ENCODE peak calls at places on chromosomes 3 and 15, in six cellular contexts. I is PC-3, Z is Karpas-422, P is SK-N-SH, B is GM23338, F is HCT116. E is an unnamed sample. For H3K4me1 and H3K9me2, the result is how much of the 10 kb centered on the place peaks cover.

GRCh38 chr3:155211940-155212339 is 81.5 kb downstream of the STRIT1 start:
- DNase-seq in I (peak), P (no peak), Z (no peak), F (no peak), B (no peak), E (no peak)

GRCh38 chr3:38805765-38806386 is 10.1 kb downstream of the SCN10A start:
- DNase-seq in Z (peak), I (peak), P (no peak), F (peak), B (peak), E (peak)

GRCh38 chr3:9211155-9211950 is 38.1 kb downstream of the SRGAP3 start:
- DNase-seq in P (peak), Z (no peak), I (peak), F (no peak), B (no peak), E (peak)

GRCh38 chr3:52110502-52110901 is 43.7 kb downstream of the POC1A start:
- DNase-seq in I (no peak), P (no peak), Z (no peak), F (no peak), B (no peak), E (no peak)

GRCh38 chr15:100043069-100043641 is 298.6 kb downstream of the ADAMTS17 start:
- DNase-seq in F (peak), B (no peak), P (no peak), Z (no peak), I (peak), E (peak)

GRCh38 chr3:47280519-47280918 is 2.1 kb downstream of the KIF9 start:
- DNase-seq in B (no peak), I (no peak), Z (no peak), F (no peak), P (no peak), E (no peak)

GRCh38 chr3:184815046-184815930 is 3.3 kb downstream of the VPS8 start:
- DNase-seq in P (no peak), Z (no peak), F (no peak), I (peak), B (no peak), E (peak)

GRCh38 chr3:130849111-130849552 is 44.8 kb upstream of the ATP2C1 start:
- DNase-seq in P (no peak), F (no peak), Z (no peak), I (no peak), B (no peak), E (no peak)

GRCh38 chr15:39153058-39153457 is 427.8 kb upstream of the THBS1 start:
- DNase-seq in I (peak), Z (no peak), F (no peak), P (no peak), B (no peak), E (no peak)

GRCh38 chr3:109903100-109903499 is 565.8 kb upstream of the DPPA4 start:
- DNase-seq in P (no peak), I (peak), Z (no peak), F (no peak), B (peak), E (no peak)

GRCh38 chr3:48695113-48695753 is 9.5 kb upstream of the NCKIPSD start:
- DNase-seq in F (no peak), Z (no peak), I (no peak), P (no peak), B (peak), E (peak)

GRCh38 chr3:58630081-58630709 is 36.4 kb downstream of the FAM3D start:
- DNase-seq in P (peak), B (peak), Z (peak), I (peak), F (peak), E (peak)

DNA sequence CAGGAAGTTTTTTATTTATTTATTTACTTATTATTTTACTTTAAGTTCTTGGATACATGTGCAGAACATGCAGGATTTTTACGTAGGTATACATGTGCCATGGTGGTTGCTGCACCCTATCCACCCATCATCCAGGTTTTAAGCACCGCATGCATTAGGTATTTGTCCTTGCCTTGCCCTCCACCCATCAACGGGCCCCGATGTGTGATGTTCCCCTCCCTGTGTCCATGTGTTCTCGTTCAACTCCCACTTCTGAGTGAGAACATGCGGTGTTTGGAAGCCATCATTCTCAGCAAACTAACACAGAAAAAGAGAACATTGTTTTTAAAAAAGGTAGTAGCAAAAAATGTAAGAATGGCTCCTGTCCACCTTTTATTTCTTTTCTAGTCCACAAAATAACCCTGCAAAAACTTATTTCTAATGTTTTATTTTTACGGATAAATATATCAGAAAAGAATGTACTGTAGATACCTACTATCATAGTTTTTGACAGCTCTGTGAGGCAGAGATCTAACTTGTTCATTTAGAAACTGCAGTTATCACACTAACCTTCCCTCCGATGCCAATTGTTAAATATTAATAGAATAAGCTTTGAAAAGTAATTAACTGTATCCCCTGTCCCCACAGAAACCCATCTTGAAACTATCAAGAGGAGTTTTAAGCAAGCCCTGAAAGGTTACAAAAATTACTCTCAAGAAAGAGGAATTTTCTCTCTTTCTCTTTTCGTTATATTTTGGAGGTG is 189.2 kb downstream of the LPP start:
- DNase-seq in B (no peak), P (no peak), F (no peak), Z (no peak), I (no peak), E (no peak)
- H3K4me1 ChIP-seq in B (under half), P (under half), F (under half), Z (under half), I (under half), E (under half)

DNA sequence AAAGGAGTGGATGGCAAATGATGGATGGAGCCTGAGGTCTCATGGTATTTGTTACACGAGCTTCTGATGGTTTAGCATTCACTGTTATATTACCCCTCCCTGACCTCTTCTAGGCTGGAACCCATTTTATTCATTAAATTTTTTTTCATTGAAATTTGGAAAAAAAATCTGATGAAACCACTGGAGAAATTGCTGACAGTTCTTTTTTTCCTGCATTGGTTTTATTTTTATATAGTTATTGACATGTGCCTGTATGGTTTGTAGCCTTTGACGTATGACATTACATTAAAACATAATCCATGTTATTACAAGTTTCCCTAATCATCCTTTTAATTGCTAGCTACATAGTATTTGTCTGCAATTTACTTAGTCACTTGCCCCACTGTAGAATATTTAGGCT is 81.8 kb downstream of the CLDN11 start:
- DNase-seq in F (no peak), Z (no peak), P (no peak), B (no peak), I (no peak), E (no peak)
- H3K9me2 ChIP-seq in F (under half), Z (under half), P (under half), B (under half), I (under half), E (under half)

GRCh38 chr15:90205050-90205848 is 4.1 kb downstream of the SEMA4B start:
- DNase-seq in I (no peak), F (no peak), Z (peak), B (no peak), P (peak), E (no peak)

GRCh38 chr15:90203922-90204321 is 2.8 kb downstream of the SEMA4B start:
- DNase-seq in I (no peak), P (no peak), B (no peak), F (no peak), Z (no peak), E (no peak)

GRCh38 chr15:90207252-90207651 is 6.1 kb downstream of the SEMA4B start:
- DNase-seq in B (no peak), I (no peak), Z (no peak), F (no peak), P (no peak), E (no peak)

GRCh38 chr15:90203473-90203872 is 2.3 kb downstream of the SEMA4B start:
- DNase-seq in F (no peak), I (no peak), Z (no peak), B (no peak), P (no peak), E (no peak)

GRCh38 chr15:90205886-90206285 is 4.8 kb downstream of the SEMA4B start:
- DNase-seq in Z (no peak), B (no peak), F (no peak), I (no peak), P (no peak), E (no peak)
- H3K27ac ChIP-seq in Z (peak), B (no peak), F (no peak), I (no peak), P (no peak), E (no peak)

GRCh38 chr3:4506559-4507009 is 13.4 kb downstream of the ITPR1 start:
- DNase-seq in F (no peak), B (no peak), P (no peak), Z (no peak), I (no peak), E (no peak)
- H3K4me1 ChIP-seq in F (under half), B (under half), P (half or more), Z (under half), I (under half), E (under half)